ENCODE peak calls at places on chromosomes 11 and 22, in nine cellular contexts. A is prostate gland; Y is activated naive CD8-positive, alpha-beta T cell treated with anti-CD3 and anti-CD28 coated beads, Interleukin-2, amount 50 U/mL, for 24 hours; K is stimulated activated CD4-positive, alpha-beta T cell treated with anti-CD3 and anti-CD28 coated beads, Interleukin-1b, Interleukin-23, amount 100 ng/mL, for 48 hours; B is cardiac muscle cell; V is ureter; C is HCT116; F is central memory CD4-positive, alpha-beta T cell; N is cardiac septum. J is an unnamed sample.

GRCh38 chr11:120969993-120970392 is 53.9 kb upstream of the TBCEL start:
- DNase-seq in A (no peak), Y (no peak), K (no peak), B (peak), V (no peak), C (no peak), F (no peak), N (no peak), J (no peak)

GRCh38 chr11:12792590-12792989 is 118.4 kb downstream of the TEAD1 start:
- DNase-seq in A (no peak), Y (no peak), K (no peak), B (no peak), V (no peak), C (no peak), F (no peak), N (no peak), J (no peak)

GRCh38 chr11:71138737-71139425 is 113.5 kb downstream of the SHANK2 start:
- DNase-seq in A (no peak), Y (no peak), K (no peak), B (no peak), V (no peak), C (no peak), F (no peak), N (no peak), J (no peak)

GRCh38 chr22:29062286-29062949 is 787 bp upstream of the C22orf31 start:
- DNase-seq in A (no peak), Y (no peak), K (no peak), B (peak), V (no peak), C (no peak), F (no peak), N (no peak), J (no peak)

GRCh38 chr11:73956876-73957653 is 6.2 kb downstream of the DNAJB13 start:
- DNase-seq in A (no peak), Y (no peak), K (no peak), B (no peak), V (no peak), C (no peak), F (no peak), N (no peak), J (no peak)

GRCh38 chr11:73126804-73127480 is 15.2 kb downstream of the FCHSD2 start:
- DNase-seq in A (no peak), Y (no peak), K (no peak), B (no peak), V (no peak), C (no peak), F (no peak), N (no peak), J (no peak)

GRCh38 chr11:126140932-126141291 is 70.5 kb downstream of the RPUSD4 start:
- DNase-seq in A (peak), Y (no peak), K (no peak), B (no peak), V (peak), C (no peak), F (no peak), N (no peak), J (no peak)

GRCh38 chr22:23536821-23537345 is 43.2 kb downstream of the IGLL1 start:
- DNase-seq in A (no peak), Y (no peak), K (no peak), B (no peak), V (peak), C (no peak), F (no peak), N (no peak), J (no peak)

GRCh38 chr11:12958984-12959383 is 50.1 kb upstream of the RASSF10 start:
- DNase-seq in A (no peak), Y (no peak), K (no peak), B (no peak), V (no peak), C (no peak), F (no peak), N (no peak), J (no peak)

GRCh38 chr22:41568811-41569210 is 8.0 kb downstream of the CSDC2 start:
- DNase-seq in A (no peak), Y (no peak), K (no peak), B (no peak), V (no peak), C (no peak), F (no peak), N (no peak), J (no peak)

GRCh38 chr11:73317803-73318202 is 9.7 kb downstream of the ARHGEF17 start:
- DNase-seq in A (no peak), Y (no peak), K (no peak), B (no peak), V (no peak), C (no peak), F (no peak), N (no peak), J (no peak)

GRCh38 chr11:13687271-13687670 is 18.8 kb downstream of the FAR1 start:
- DNase-seq in A (no peak), Y (no peak), K (no peak), B (peak), V (no peak), C (no peak), F (no peak), N (no peak), J (no peak)

GRCh38 chr11:8802263-8802662 is 108.7 kb upstream of the AKIP1 start:
- DNase-seq in A (no peak), Y (no peak), K (no peak), B (no peak), V (no peak), C (no peak), F (no peak), N (no peak), J (no peak)

GRCh38 chr11:83007909-83008580 is 63.7 kb downstream of the RAB30 start:
- DNase-seq in A (no peak), Y (no peak), K (no peak), B (peak), V (peak), C (no peak), F (no peak), N (peak), J (no peak)

GRCh38 chr11:123174196-123175183 is 20.6 kb downstream of the CLMP start:
- DNase-seq in A (no peak), Y (no peak), K (no peak), B (no peak), V (peak), C (no peak), F (no peak), N (no peak), J (no peak)

GRCh38 chr11:113373981-113374560 is 13.5 kb upstream of the ANKK1 start:
- DNase-seq in A (no peak), Y (no peak), K (no peak), B (no peak), V (no peak), C (no peak), F (no peak), N (no peak), J (no peak)

J was measured in SW480.